ENCODE peak calls at places on chromosomes 3 and 15, in six cellular contexts. K, S, T, J, Y and B are unnamed samples.

GRCh38 chr15:85024509-85025336 is 43.1 kb downstream of the PDE8A start:
- DNase-seq in Y (no peak), T (no peak), J (peak), S (no peak), K (no peak), B (no peak)

GRCh38 chr3:9349321-9350117 is 13.3 kb upstream of the THUMPD3 start:
- DNase-seq in Y (no peak), S (no peak), K (no peak), T (no peak), J (peak), B (peak)

GRCh38 chr15:93399121-93399520 is 310.1 kb upstream of the RGMA start:
- DNase-seq in T (no peak), K (no peak), Y (no peak), J (no peak), S (no peak), B (no peak)

GRCh38 chr3:122343654-122344053 is 18.6 kb downstream of the CSTA start:
- DNase-seq in Y (no peak), K (no peak), J (no peak), T (no peak), S (no peak), B (no peak)

GRCh38 chr15:55958349-55958748 is 35.1 kb downstream of the NEDD4 start:
- DNase-seq in T (no peak), S (no peak), K (no peak), Y (no peak), J (no peak), B (no peak)

GRCh38 chr3:28699283-28699682 is 350.7 kb upstream of the AZI2 start:
- DNase-seq in Y (no peak), S (no peak), T (no peak), K (no peak), J (no peak), B (no peak)

GRCh38 chr3:72976182-72976825 is 20.3 kb upstream of the PPP4R2 start:
- DNase-seq in Y (no peak), T (no peak), S (no peak), J (peak), K (no peak), B (no peak)

GRCh38 chr3:33779751-33780150 is 18.7 kb upstream of the PDCD6IP start:
- DNase-seq in S (no peak), Y (no peak), J (no peak), T (no peak), K (no peak), B (no peak)

GRCh38 chr3:157447026-157447694 is 10.5 kb downstream of the PTX3 start:
- DNase-seq in Y (peak), S (no peak), K (no peak), T (no peak), J (peak), B (no peak)

GRCh38 chr15:96223939-96224338 is 106.6 kb upstream of the NR2F2 start:
- DNase-seq in K (no peak), T (no peak), Y (no peak), S (no peak), J (no peak), B (no peak)

GRCh38 chr3:179149239-179149887 is 1.2 kb downstream of the PIK3CA start:
- DNase-seq in J (peak), K (peak), T (peak), Y (no peak), S (no peak), B (peak)

GRCh38 chr3:160485931-160486330 is 36.3 kb upstream of the TRIM59 start:
- DNase-seq in Y (no peak), S (no peak), J (no peak), K (no peak), T (no peak), B (no peak)

GRCh38 chr3:52225452-52226228 is at the start of gene TLR9:
- DNase-seq in J (no peak), K (no peak), S (no peak), Y (no peak), T (no peak), B (no peak)

GRCh38 chr3:14640734-14641133 is 10.8 kb upstream of the CCDC174 start:
- DNase-seq in K (no peak), J (no peak), S (no peak), Y (no peak), T (no peak), B (no peak)

GRCh38 chr15:76196286-76196948 is 114.9 kb downstream of the ETFA start:
- DNase-seq in K (no peak), S (no peak), J (peak), T (peak), Y (peak), B (peak)